ENCODE peak calls at places on chromosome 14, in nine cellular contexts. Y is lower lobe of right lung; V is activated gamma-delta T cell treated with Interleukin-2 at 50 U/mL for 16 hours; G is CD8-positive, alpha-beta T cell; S is activated CD4-positive, CD25-positive, alpha-beta regulatory T cell; C is substantia nigra; M is RCC 7860; T is posterior cingulate gyrus; N is ureter. J is an unnamed sample.

GRCh38 chr14:76502638-76503037 is 126.7 kb downstream of the ESRRB start:
- DNase-seq in T (no peak), C (no peak), Y (no peak), N (no peak), V (no peak), S (no peak), G (no peak), M (no peak), J (no peak)

GRCh38 chr14:60753264-60754126 is 18.9 kb downstream of the MNAT1 start:
- DNase-seq in Y (no peak), G (peak; percentile 20), N (no peak), T (no peak), C (no peak), V (peak; percentile 44), S (no peak), M (no peak), J (no peak)

GRCh38 chr14:74324945-74325361 is 22.2 kb upstream of the ABCD4 start:
- DNase-seq in M (no peak), G (no peak), T (no peak), N (no peak), C (no peak), Y (no peak), S (no peak), V (no peak), J (peak; percentile 24)

GRCh38 chr14:77498120-77498979 is at the start of gene ISM2:
- DNase-seq in G (no peak), T (peak; percentile 36), S (no peak), M (no peak), Y (peak; percentile 51), N (no peak), V (peak; percentile 21), C (no peak), J (no peak)

GRCh38 chr14:23578560-23579310 is at the start of gene JPH4:
- DNase-seq in N (no peak), T (peak; percentile 79), C (no peak), G (no peak), V (no peak), S (no peak), Y (no peak), M (no peak), J (no peak)

GRCh38 chr14:75604979-75605825 is 26.8 kb downstream of the FLVCR2 start:
- DNase-seq in M (no peak), N (peak; percentile 45), Y (no peak), S (no peak), T (no peak), G (no peak), C (no peak), V (no peak), J (no peak)

GRCh38 chr14:60590907-60591510 is 58.3 kb downstream of the SIX1 start:
- DNase-seq in V (no peak), G (no peak), C (no peak), S (no peak), N (no peak), M (no peak), Y (no peak), T (no peak), J (no peak)

GRCh38 chr14:101225116-101225728 is 321.7 kb upstream of the RTL1 start:
- DNase-seq in N (no peak), C (no peak), G (no peak), M (no peak), T (no peak), S (no peak), V (no peak), Y (no peak), J (no peak)

GRCh38 chr14:99792551-99793212 is 531 bp upstream of the EML1 start:
- DNase-seq in Y (no peak), G (no peak), V (no peak), M (no peak), C (peak; percentile 49), N (no peak), S (no peak), T (no peak), J (no peak)

GRCh38 chr14:68685419-68686211 is 107.3 kb downstream of the ZFP36L1 start:
- DNase-seq in C (no peak), V (peak; percentile 85), N (no peak), T (no peak), Y (no peak), S (peak; percentile 64), M (peak; percentile 88), G (peak; percentile 70), J (peak; percentile 82)

GRCh38 chr14:90451953-90452352 is 55.1 kb downstream of the CALM1 start:
- DNase-seq in V (no peak), S (no peak), G (no peak), Y (no peak), C (no peak), N (no peak), T (no peak), M (no peak), J (no peak)

GRCh38 chr14:100825691-100826331 is at the start of gene MEG3:
- DNase-seq in N (no peak), M (no peak), C (no peak), S (no peak), T (peak; percentile 58), V (no peak), G (no peak), Y (no peak), J (peak; percentile 83)